ENCODE peak calls at places on chromosomes 13 and 19, in six cellular contexts. T is ascending aorta, Q is heart right ventricle, H is SK-N-SH, F is cardiac muscle cell, I is heart left ventricle. L is an unnamed sample. For H3K4me1 and H3K9me3, the result is how much of the 10 kb centered on the place peaks cover.

GRCh38 chr19:574658-575526 is 2.5 kb downstream of the BSG start:
- DNase-seq in T (no peak), Q (peak), H (no peak), F (peak), I (peak), L (no peak)

GRCh38 chr19:30366282-30366681 is 5.9 kb upstream of the ZNF536 start:
- DNase-seq in T (no peak), Q (no peak), H (no peak), F (no peak), I (no peak), L (no peak)

GRCh38 chr13:70098669-70099068 is 9.0 kb upstream of the ATXN8OS start:
- DNase-seq in T (no peak), Q (no peak), H (peak), F (no peak), I (no peak), L (no peak)

GRCh38 chr19:17209126-17210036 is 5.8 kb upstream of the USE1 start:
- DNase-seq in T (no peak), Q (no peak), H (peak), F (peak), I (no peak), L (no peak)

GRCh38 chr19:13573268-13573667 is 67.0 kb upstream of the CACNA1A start:
- DNase-seq in T (no peak), Q (no peak), H (no peak), F (no peak), I (no peak), L (no peak)

GRCh38 chr13:83692800-83693199 is 189.5 kb downstream of the SLITRK1 start:
- DNase-seq in T (no peak), Q (no peak), H (no peak), F (no peak), I (no peak), L (no peak)

GRCh38 chr19:5889288-5889971 is 14.2 kb downstream of the NDUFA11 start:
- DNase-seq in T (no peak), Q (no peak), H (peak), F (no peak), I (no peak), L (no peak)

GRCh38 chr19:13018037-13018914 is 23.0 kb downstream of the NFIX start:
- DNase-seq in T (no peak), Q (peak), H (peak), F (peak), I (peak), L (no peak)

GRCh38 chr19:52296773-52297600 is at the start of gene ZNF480:
- DNase-seq in T (peak), Q (peak), H (peak), F (peak), I (peak), L (peak)

GRCh38 chr19:52296400-52296772 is 583 bp upstream of the ZNF480 start:
- DNase-seq in T (no peak), Q (no peak), H (no peak), F (no peak), I (no peak), L (no peak)

GRCh38 chr19:52291781-52292180 is 5.2 kb upstream of the ZNF480 start:
- DNase-seq in T (no peak), Q (no peak), H (no peak), F (no peak), I (no peak), L (no peak)

GRCh38 chr19:52297601-52298358 is 811 bp downstream of the ZNF480 start:
- DNase-seq in T (no peak), Q (peak), H (peak), F (peak), I (no peak), L (no peak)
- TF ChIP-seq CTCF in T (no peak), Q (no peak), H (no peak), F (no peak), I (no peak), L (no peak)

DNA sequence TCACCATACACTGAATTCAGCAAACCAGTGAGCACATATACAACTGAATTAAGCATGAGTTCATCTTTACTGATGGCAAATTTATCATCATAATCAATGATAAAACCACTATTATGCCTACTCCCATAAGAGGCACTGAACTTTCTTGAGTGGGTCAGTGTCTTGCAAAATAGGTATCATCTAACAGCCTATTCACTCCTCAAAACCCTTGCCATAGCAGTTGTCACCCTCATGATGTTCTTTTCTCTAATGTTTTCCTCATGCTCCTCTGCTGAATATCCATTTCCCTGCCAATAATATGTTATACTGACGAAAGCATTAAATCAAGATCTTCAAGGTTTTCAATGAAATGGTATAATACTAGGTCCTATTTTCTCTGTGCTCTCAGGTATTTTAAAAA is 5.6 kb downstream of the ARGLU1 start:
- DNase-seq in T (no peak), Q (no peak), H (no peak), F (no peak), I (no peak), L (no peak)
- H3K4me1 ChIP-seq in T (half or more), Q (half or more), H (under half), F (under half), I (under half), L (under half)

GRCh38 chr19:57067440-57067839 is 52.3 kb upstream of the USP29 start:
- DNase-seq in T (no peak), Q (no peak), H (no peak), F (no peak), I (no peak), L (no peak)
- H3K9me3 ChIP-seq in T (under half), Q (under half), H (under half), F (under half), I (under half), L (half or more)

GRCh38 chr13:53338760-53339159 is 310.1 kb downstream of the OLFM4 start:
- DNase-seq in T (no peak), Q (no peak), H (no peak), F (no peak), I (no peak), L (no peak)
- TF ChIP-seq CTCF in T (no peak), Q (no peak), H (no peak), F (no peak), I (no peak), L (no peak)

DNA sequence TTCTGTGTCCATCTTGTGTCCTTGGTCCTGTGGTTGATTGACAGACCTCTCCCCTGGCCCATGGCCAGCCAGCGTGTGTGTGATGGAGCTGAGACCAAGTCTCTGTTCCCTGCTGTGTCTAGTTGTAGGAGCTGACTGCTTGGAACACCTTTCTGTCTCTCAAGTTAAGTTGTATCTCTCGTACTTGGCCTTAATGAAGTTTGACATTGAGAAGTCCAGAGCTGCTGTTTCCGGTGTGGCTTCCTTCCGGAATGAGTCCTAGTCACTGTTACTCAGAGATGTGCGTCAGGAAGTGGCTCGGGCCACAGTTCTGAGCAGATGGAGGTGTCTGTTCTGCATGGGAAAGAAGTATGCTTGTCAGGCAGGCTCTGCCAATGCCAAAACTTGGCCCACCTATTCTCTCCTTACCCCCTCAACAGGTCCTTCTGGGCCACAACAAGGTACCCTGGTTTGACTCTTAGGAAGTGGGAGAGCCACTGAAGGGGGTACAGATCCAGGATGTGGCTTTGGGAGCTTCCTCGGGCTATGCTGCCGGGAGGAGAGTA is 54.3 kb downstream of the GATAD2A start:
- DNase-seq in T (peak), Q (no peak), H (no peak), F (peak), I (peak), L (no peak)
- H3K4me1 ChIP-seq in T (half or more), Q (half or more), H (half or more), F (half or more), I (under half), L (half or more)

GRCh38 chr19:23378948-23379347 is 16.3 kb downstream of the ZNF91 start:
- DNase-seq in T (no peak), Q (no peak), H (no peak), F (no peak), I (no peak), L (no peak)
- H3K9me3 ChIP-seq in T (half or more), Q (under half), H (under half), F (under half), I (under half), L (under half)